ENCODE peak calls at places on chromosomes 1 and 21, in ten cellular contexts. W is MG63, I is Peyer's patch, E is BJ, B is lower lobe of right lung, P is GM23248, C is lung, G is DND-41, T is right atrium auricular region, U is mammary epithelial cell. N is an unnamed sample.

GRCh38 chr21:36321325-36322082 is 1.5 kb downstream of the MORC3 start:
- DNase-seq in B (no peak), C (no peak), U (peak; percentile 56), T (peak; percentile 57), P (peak; percentile 54), G (peak; percentile 43), E (no peak), I (no peak), W (no peak), N (no peak)

GRCh38 chr1:2459757-2460156 is 16.3 kb upstream of the PLCH2 start:
- DNase-seq in U (no peak), W (peak; percentile 35), T (no peak), G (no peak), P (peak; percentile 62), I (no peak), B (no peak), C (no peak), E (no peak), N (no peak)

GRCh38 chr1:46555826-46556619 is 4.6 kb upstream of the KNCN start:
- DNase-seq in I (no peak), G (no peak), W (no peak), U (no peak), B (no peak), T (no peak), P (no peak), E (no peak), C (no peak), N (no peak)

GRCh38 chr1:3197781-3198316 is 128.8 kb downstream of the PRDM16 start:
- DNase-seq in P (no peak), T (no peak), W (no peak), B (no peak), C (no peak), E (no peak), G (no peak), U (no peak), I (no peak), N (no peak)

GRCh38 chr1:108038837-108039236 is 73.9 kb upstream of the VAV3 start:
- DNase-seq in W (no peak), T (no peak), I (no peak), P (no peak), U (no peak), G (no peak), C (no peak), E (no peak), B (no peak), N (no peak)

GRCh38 chr1:36400825-36401601 is 3.3 kb upstream of the LSM10 start:
- DNase-seq in C (peak; percentile 74), P (peak; percentile 98), I (peak; percentile 58), U (no peak), B (peak; percentile 92), E (no peak), T (peak; percentile 87), W (peak; percentile 98), G (no peak), N (no peak)

GRCh38 chr1:228030451-228031201 is 23.8 kb downstream of the WNT3A start:
- DNase-seq in P (no peak), E (no peak), B (peak; percentile 41), W (no peak), I (peak; percentile 19), C (no peak), G (no peak), T (no peak), U (no peak), N (no peak)

GRCh38 chr1:220797553-220797952 is 10.8 kb downstream of the MTARC1 start:
- DNase-seq in G (no peak), T (no peak), E (no peak), U (peak; percentile 25), C (no peak), P (peak; percentile 23), W (no peak), I (no peak), B (no peak), N (no peak)

GRCh38 chr1:111453706-111454105 is 4.4 kb downstream of the ATP5PB start:
- DNase-seq in U (no peak), P (no peak), E (no peak), B (no peak), G (no peak), C (no peak), W (no peak), I (no peak), T (no peak), N (no peak)
- H3K36me3 ChIP-seq in U (peaks cover 33% of the 10 kb centered on the region), P (peaks cover 47% of the 10 kb centered on the region), E (peaks cover 6% of the 10 kb centered on the region), B (peaks cover 57% of the 10 kb centered on the region), G (peaks cover 71% of the 10 kb centered on the region), C (peaks cover 22% of the 10 kb centered on the region), W (peaks cover 88% of the 10 kb centered on the region), I (peaks cover 2% of the 10 kb centered on the region), T (peaks cover 48% of the 10 kb centered on the region), N (peaks cover 3% of the 10 kb centered on the region)

GRCh38 chr1:59394706-59395417 is 98.0 kb downstream of the FGGY start:
- DNase-seq in U (no peak), P (no peak), G (peak; percentile 57), B (no peak), W (no peak), I (no peak), T (no peak), E (no peak), C (no peak), N (no peak)

GRCh38 chr1:59396387-59396786 is 99.5 kb downstream of the FGGY start:
- DNase-seq in C (no peak), P (no peak), E (no peak), I (no peak), T (no peak), G (no peak), W (no peak), B (no peak), U (no peak), N (no peak)

GRCh38 chr1:59391216-59392179 is 94.6 kb downstream of the FGGY start:
- DNase-seq in G (no peak), W (no peak), B (no peak), C (no peak), T (no peak), P (no peak), E (no peak), U (no peak), I (no peak), N (no peak)

GRCh38 chr1:59390307-59390706 is 93.4 kb downstream of the FGGY start:
- DNase-seq in I (no peak), G (no peak), E (no peak), T (no peak), W (no peak), B (no peak), C (no peak), U (no peak), P (no peak), N (no peak)

DNA sequence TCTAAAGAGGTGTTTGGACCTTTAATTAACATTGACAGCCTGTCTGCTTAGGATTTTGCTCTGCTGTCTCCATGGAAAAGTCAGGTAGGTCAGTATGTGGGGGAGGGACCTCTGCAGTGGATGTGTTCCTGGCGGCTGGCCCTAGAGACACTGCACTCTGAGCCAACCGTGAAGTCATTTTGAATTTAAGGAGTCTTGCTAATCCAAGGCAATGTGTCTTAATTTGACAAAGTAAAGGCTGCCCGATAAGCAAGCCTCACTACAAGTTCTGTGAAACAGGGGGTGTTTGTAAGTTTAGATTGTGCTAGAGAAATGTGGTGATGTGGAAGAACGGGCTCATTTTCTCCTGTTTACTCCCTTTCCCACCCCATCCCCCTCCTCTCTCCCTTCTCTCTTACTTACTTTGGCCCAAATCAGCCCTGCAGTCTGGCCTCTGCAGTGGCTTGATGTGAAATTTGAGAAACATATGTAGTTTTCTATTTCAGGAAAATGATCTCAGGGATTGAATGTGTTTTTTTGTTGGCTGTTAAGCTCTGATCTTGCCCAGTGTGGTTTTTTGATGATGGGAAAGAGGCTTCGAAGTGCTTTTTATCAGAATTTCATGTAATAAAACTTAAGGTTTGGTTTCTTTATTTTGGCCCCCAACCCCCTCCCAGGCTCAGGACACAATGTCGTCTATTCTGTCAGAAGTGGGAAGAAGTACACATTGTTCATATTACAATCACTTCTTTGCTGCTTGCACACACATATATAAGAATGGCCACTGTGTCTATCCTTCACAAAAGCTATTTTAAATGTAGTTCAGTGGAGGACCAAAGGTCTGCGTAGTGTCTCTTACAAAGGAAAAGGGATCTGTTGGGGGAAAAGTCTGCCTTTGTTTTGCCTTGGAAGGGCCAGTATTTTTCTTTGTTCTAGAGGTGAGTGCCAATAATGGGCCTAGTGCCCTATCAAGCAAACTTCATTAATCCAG is 96.6 kb downstream of the FGGY start:
- DNase-seq in W (peak; percentile 68), P (peak; percentile 79), I (no peak), B (no peak), E (peak; percentile 70), C (peak; percentile 48), U (no peak), T (peak; percentile 88), G (no peak), N (peak; percentile 35)
- H3K4me3 ChIP-seq in W (no peak overlapping the region), P (no peak overlapping the region), I (no peak overlapping the region), B (no peak overlapping the region), E (no peak overlapping the region), C (no peak overlapping the region), U (no peak overlapping the region), T (no peak overlapping the region), G (no peak overlapping the region), N (no peak overlapping the region)

GRCh38 chr21:45261093-45261492 is 26.6 kb downstream of the POFUT2 start:
- DNase-seq in T (no peak), W (no peak), C (no peak), E (no peak), B (no peak), P (no peak), U (no peak), I (no peak), G (no peak), N (no peak)

GRCh38 chr21:45263534-45263933 is 24.2 kb downstream of the POFUT2 start:
- DNase-seq in U (no peak), B (no peak), G (no peak), T (no peak), E (no peak), I (no peak), W (no peak), C (no peak), P (no peak), N (no peak)

GRCh38 chr21:45262616-45263015 is 25.1 kb downstream of the POFUT2 start:
- DNase-seq in E (no peak), W (no peak), G (no peak), C (no peak), B (peak; percentile 52), U (no peak), I (peak; percentile 80), T (peak; percentile 55), P (no peak), N (no peak)

GRCh38 chr21:45260191-45260795 is 27.4 kb downstream of the POFUT2 start:
- DNase-seq in I (no peak), T (peak; percentile 47), G (no peak), B (no peak), P (no peak), C (no peak), U (no peak), W (no peak), E (no peak), N (no peak)

DNA sequence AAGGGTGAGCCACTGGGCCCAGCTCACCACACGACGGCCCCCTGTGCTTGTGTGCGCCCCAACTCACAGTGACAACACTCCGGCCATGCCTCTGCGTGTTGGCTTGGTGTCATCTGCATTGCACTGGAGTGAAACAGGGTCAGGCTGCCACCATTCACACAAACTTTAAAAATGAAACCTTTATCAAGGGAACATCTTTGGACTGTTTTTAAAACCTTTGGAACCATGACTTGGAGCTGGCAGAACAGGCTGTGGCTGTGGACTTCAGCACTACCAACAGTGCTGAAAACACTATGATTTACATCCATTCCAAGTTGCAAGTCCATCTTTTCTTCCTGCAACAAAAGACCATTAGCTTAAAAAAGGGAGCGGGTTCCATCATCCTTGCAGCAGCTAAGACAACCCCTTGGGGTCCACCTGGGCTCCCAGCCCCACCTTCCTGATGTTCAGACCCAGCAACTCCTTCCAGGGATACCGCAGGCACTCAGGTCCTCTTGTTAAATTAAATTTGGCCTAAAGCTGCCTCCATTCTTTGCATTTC is 25.6 kb downstream of the POFUT2 start:
- DNase-seq in C (no peak), E (no peak), G (no peak), B (no peak), P (no peak), T (peak; percentile 47), U (no peak), I (peak; percentile 44), W (no peak), N (no peak)
- H3K36me3 ChIP-seq in C (no peaks in the 10 kb centered on the region), E (peaks cover 27% of the 10 kb centered on the region), G (peaks cover 32% of the 10 kb centered on the region), B (peaks cover 45% of the 10 kb centered on the region), P (peaks cover 11% of the 10 kb centered on the region), T (peaks cover 42% of the 10 kb centered on the region), U (peaks cover 3% of the 10 kb centered on the region), I (no peaks in the 10 kb centered on the region), W (peaks cover 38% of the 10 kb centered on the region), N (no peaks in the 10 kb centered on the region)

DNA sequence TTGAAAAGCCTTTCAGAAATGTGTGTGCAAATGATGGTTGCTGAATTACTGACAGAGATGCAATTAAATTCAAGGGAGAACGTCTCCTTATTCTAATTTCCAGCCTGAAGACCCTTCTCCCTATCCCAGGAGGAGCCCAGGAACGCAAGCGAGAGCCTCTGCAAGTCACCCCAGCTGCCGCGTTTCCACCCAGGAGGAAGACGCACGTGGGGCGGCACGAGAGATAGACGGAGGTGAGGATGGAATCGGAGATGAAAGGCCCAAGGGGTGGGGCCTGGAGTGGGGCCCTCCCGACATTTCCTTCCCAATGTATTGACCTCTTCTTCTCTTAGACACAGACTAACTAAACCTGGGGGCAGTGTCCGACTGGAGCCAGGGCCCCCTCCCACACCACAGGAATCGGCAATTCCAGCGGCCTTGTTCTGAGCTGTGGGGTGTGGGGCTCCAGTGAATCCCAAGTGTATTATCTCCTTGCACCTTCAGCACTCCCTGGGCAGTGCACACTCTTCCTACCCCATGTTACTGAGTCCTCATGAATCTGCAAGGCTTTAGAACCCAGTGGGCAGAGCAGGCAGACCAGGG is 322.5 kb downstream of the AJAP1 start:
- DNase-seq in B (no peak), E (no peak), I (no peak), T (peak; percentile 50), G (no peak), U (no peak), C (no peak), W (no peak), P (no peak), N (no peak)
- H3K4me3 ChIP-seq in B (no peak overlapping the region), E (no peak overlapping the region), I (no peak overlapping the region), T (no peak overlapping the region), G (no peak overlapping the region), U (no peak overlapping the region), C (no peak overlapping the region), W (no peak overlapping the region), P (no peak overlapping the region), N (no peak overlapping the region)

N was measured in kidney epithelial cell.